ENCODE peak calls at places on chromosomes 11 and 22, in six cellular contexts. V is AG10803; S is hepatocyte; G is kidney; A is CD8-positive, alpha-beta T cell; K is Caco-2. D is an unnamed sample.

GRCh38 chr11:57905439-57905838 is 118.2 kb upstream of the OR9Q1 start:
- DNase-seq in S (no peak), G (no peak), K (no peak), V (no peak), A (no peak), D (no peak)

GRCh38 chr11:19698493-19699292 is 13.9 kb upstream of the NAV2 start:
- DNase-seq in A (no peak), S (no peak), G (no peak), K (no peak), V (peak), D (no peak)

GRCh38 chr11:45383229-45383628 is 97.1 kb upstream of the SYT13 start:
- DNase-seq in A (no peak), V (peak), K (no peak), S (no peak), G (no peak), D (no peak)

GRCh38 chr11:1896468-1896867 is 4.8 kb upstream of the PRR33 start:
- DNase-seq in G (no peak), A (no peak), S (no peak), K (no peak), V (no peak), D (no peak)

GRCh38 chr22:18095101-18095805 is 15.4 kb upstream of the TUBA8 start:
- DNase-seq in S (no peak), A (no peak), G (no peak), V (no peak), K (no peak), D (no peak)

GRCh38 chr11:64129403-64129802 is 36.5 kb downstream of the MACROD1 start:
- DNase-seq in V (no peak), G (no peak), A (no peak), K (no peak), S (no peak), D (no peak)

GRCh38 chr11:68013611-68014156 is 3.6 kb downstream of the ALDH3B1 start:
- DNase-seq in A (no peak), K (no peak), V (no peak), S (no peak), G (peak), D (no peak)

GRCh38 chr11:124873980-124874379 is 8.7 kb downstream of the ROBO3 start:
- DNase-seq in K (no peak), G (no peak), A (no peak), V (no peak), S (no peak), D (no peak)

GRCh38 chr11:109130910-109131309 is 291.1 kb upstream of the C11orf87 start:
- DNase-seq in G (no peak), K (no peak), S (no peak), V (no peak), A (no peak), D (no peak)

GRCh38 chr11:101706541-101706940 is 122.7 kb upstream of the TRPC6 start:
- DNase-seq in K (no peak), V (peak), G (no peak), S (no peak), A (no peak), D (no peak)

GRCh38 chr11:45176996-45177395 is 30.6 kb downstream of the PRDM11 start:
- DNase-seq in A (no peak), S (no peak), G (no peak), K (no peak), V (no peak), D (no peak)

GRCh38 chr22:37172266-37173245 is 15.5 kb downstream of the C1QTNF6 start:
- DNase-seq in G (peak), V (no peak), K (no peak), A (no peak), S (no peak), D (peak)

GRCh38 chr22:28116261-28116673 is 197.2 kb upstream of the PITPNB start:
- DNase-seq in A (no peak), G (no peak), K (no peak), S (peak), V (peak), D (no peak)

GRCh38 chr11:122754553-122755322 is 83.6 kb upstream of the CRTAM start:
- DNase-seq in S (no peak), A (peak), V (no peak), G (no peak), K (peak), D (no peak)

GRCh38 chr11:33721291-33721840 is 14.9 kb downstream of the CD59 start:
- DNase-seq in A (no peak), G (no peak), S (no peak), V (peak), K (no peak), D (no peak)

GRCh38 chr11:77884186-77884828 is 63.4 kb downstream of the AAMDC start:
- DNase-seq in K (no peak), S (peak), G (no peak), V (peak), A (no peak), D (no peak)

GRCh38 chr22:39356464-39356863 is 6.7 kb downstream of the SYNGR1 start:
- DNase-seq in G (no peak), K (no peak), S (no peak), V (no peak), A (no peak), D (no peak)

GRCh38 chr11:34680918-34681554 is 60.1 kb downstream of the EHF start:
- DNase-seq in A (no peak), S (no peak), K (no peak), G (no peak), V (peak), D (no peak)

GRCh38 chr11:350723-351255 is 18.5 kb upstream of the B4GALNT4 start:
- DNase-seq in A (no peak), G (no peak), K (no peak), V (no peak), S (no peak), D (no peak)

GRCh38 chr11:126332221-126332711 is 23.2 kb upstream of the ST3GAL4 start:
- DNase-seq in G (peak), S (no peak), K (no peak), V (peak), A (no peak), D (no peak)

DNA sequence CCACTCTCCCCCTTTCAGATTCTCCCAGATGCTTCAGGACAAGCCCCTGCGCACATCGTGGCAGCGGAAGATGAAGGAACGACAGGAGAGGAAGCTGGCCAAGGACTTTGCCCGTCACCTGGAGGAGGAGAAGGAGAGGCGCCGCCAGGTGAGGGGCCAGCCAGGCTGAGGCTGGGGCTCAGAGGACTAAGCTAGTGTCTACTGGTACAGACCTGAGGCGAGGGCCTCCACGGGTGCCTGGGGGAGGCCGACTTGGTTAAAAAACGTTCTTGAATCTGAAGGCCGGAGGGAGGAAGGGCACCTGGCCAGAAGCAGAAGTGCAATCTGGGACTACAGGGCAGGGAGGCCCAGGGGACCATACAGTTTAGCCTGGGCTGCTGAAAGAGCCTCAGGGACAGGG is 6.0 kb downstream of the CCDC86 start:
- DNase-seq in K (no peak), S (no peak), V (no peak), A (no peak), G (no peak), D (no peak)
- TF ChIP-seq CTCF in K (no peak), S (no peak), V (no peak), A (no peak), G (no peak), D (no peak)

DNA sequence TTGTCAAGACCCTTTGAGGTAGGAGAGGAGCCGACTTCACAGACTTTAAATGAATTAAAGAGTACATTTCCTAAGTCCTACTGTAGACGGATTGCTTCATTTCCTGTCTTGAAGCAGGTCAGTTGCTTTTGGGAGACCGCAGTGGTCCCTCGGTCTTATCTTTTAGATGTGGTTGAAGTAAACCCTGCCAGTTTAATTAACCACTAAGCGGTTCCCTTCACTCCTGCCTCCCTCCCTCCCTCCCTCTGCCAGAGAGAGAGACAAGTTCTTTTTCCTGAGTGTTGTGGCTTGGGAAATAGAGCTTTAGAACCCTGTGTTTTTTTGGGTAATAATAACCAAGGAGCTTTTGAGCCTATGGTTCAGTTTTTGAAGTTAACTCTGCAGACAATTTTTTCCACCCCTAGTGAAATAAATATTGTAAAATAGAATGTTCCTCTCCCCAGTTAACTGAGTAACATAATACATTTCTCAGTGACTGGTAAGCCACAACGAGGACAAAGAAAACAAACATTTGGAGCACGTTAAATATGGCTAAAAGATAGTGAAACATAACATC is 147.5 kb downstream of the LDLRAD3 start:
- DNase-seq in K (no peak), G (no peak), V (no peak), A (no peak), S (no peak), D (no peak)
- TF ChIP-seq CTCF in K (no peak), G (no peak), V (no peak), A (no peak), S (no peak), D (no peak)

GRCh38 chr11:10208045-10208674 is 85.9 kb downstream of the SBF2 start:
- DNase-seq in K (peak), S (peak), V (peak), G (no peak), A (no peak), D (no peak)
- TF ChIP-seq CTCF in K (peak), S (peak), V (peak), G (peak), A (peak), D (peak)

GRCh38 chr11:69752890-69753289 is 22.3 kb downstream of the FGF4 start:
- DNase-seq in G (no peak), V (no peak), K (no peak), A (no peak), S (no peak), D (no peak)
- TF ChIP-seq CTCF in G (no peak), V (no peak), K (no peak), A (no peak), S (no peak), D (no peak)

GRCh38 chr11:73907191-73907590 is 30.4 kb downstream of the PAAF1 start:
- DNase-seq in A (no peak), S (no peak), G (no peak), V (peak), K (peak), D (no peak)
- TF ChIP-seq CTCF in A (no peak), S (no peak), G (no peak), V (peak), K (peak), D (no peak)

GRCh38 chr22:45235851-45236342 is 4.8 kb downstream of the KIAA0930 start:
- DNase-seq in V (no peak), A (no peak), G (no peak), K (no peak), S (no peak), D (peak)
- TF ChIP-seq CTCF in V (no peak), A (no peak), G (no peak), K (no peak), S (no peak), D (no peak)

DNA sequence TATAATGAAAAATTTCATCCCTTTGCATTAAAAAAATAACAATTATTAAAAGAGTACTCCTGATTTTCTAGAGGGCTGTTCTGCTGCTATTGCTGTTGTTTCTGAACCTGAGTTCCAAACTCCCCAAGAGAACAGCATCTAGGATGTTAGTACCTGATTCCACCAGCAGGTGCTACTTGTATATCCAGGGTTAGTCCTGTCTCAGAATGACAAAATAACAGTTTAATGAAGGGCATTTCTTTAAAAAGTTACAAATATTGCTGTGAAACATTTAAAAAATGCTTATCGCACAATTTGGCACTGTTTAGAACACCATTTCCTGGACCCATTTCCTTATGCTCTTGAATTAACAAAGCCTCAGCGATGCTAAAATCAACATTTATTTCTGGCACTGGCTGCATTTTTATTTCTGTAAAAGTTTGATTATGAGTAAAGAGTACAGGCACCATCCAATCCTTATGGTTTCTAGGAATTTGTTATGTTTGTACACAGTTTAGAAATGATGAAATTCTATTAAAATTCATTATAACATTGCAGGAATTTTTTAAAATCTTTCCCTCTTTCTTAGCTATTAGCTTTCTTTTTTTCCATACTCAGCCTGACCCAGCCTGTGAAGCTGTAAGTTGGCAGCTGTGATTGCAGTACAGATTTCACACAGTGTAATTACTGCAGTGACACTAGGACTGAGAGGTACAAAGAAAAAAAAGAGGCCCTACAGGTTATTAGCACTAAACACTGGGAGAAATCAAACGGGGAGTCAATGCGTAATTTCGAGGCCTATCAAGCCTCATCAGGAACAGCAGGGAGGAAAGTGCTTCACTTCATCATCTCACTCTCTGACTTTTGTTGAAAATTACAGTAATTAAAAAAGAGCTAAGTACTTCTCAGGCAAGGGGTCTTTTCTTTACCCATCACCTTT is 208.8 kb downstream of the DCDC1 start:
- DNase-seq in G (no peak), S (no peak), K (no peak), V (no peak), A (no peak), D (no peak)
- TF ChIP-seq CTCF in G (peak), S (no peak), K (peak), V (peak), A (no peak), D (no peak)

DNA sequence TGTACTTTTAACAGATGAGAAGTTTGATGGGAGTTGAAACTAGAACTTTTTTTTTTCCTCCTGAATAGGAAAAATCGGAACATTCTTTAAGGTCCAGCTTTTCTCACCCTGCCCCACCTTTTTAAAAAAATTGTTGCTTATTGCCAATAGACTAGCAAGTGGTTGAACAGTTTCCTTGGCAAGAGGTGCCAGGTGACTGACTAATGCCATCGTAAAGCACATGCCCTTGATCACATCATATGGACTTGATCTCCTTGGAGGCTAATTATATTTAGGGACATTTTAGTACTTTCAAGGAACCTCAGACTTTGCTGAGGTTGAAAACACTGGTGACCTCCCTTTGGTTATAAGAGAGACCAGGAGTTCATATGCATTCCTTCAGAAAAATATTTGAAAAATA is 57.6 kb downstream of the MTMR3 start:
- DNase-seq in V (no peak), K (no peak), G (no peak), S (no peak), A (no peak), D (no peak)
- TF ChIP-seq CTCF in V (no peak), K (no peak), G (no peak), S (no peak), A (no peak), D (no peak)

DNA sequence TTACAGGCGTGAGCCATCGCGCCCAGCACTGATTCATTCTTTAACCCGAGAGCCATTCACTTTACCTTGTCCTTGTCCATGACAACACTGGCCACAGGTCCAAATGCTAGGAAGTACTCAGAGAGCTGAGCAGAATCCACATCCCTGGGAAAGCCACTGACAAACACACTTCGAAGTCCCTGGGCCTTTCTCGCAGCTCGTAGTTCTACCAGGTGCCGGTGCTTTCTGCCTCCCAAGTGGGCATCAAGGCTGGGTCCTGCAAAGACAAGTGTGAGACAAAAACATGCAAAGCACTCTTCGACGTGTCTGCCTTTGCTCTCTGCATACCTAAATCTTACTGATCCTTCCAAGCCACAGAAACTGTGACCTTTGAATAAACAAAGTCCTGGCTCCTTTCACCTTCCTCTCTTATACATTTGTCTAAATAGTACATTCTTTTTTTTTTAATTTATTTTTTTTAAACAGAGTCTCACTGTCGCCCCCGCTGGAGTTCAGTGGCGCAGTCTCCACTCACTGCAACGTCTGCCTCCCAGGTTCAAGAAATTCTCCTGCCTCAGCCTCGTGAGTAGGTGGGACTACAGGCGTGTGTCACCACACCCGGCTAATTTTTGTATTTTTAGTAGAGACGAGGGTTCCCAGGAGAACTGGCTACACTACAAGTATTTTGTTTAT is 2.2 kb downstream of the TUT1 start:
- DNase-seq in S (no peak), A (no peak), V (no peak), K (peak), G (peak), D (no peak)
- TF ChIP-seq CTCF in S (peak), A (no peak), V (no peak), K (peak), G (no peak), D (no peak)

DNA sequence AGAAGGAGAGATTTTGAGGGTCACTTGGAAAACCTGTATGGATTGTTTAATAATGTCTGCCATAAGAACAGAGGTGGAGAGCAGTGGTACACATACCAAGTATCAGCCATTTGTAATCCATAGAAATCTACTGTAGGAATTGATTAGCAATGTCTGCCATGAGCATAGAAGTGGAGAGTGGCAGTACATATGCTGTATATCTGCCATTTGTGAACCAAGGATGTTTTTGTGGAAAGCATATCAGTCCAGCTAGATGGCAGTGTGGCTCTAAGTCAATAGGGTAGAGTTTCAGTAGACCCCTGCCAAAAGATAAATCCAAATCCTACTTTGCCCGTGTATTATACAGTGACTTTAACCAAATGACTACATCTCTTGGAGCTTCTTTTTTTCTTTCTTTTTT is 82.9 kb upstream of the SEZ6L start:
- DNase-seq in V (no peak), G (no peak), K (no peak), A (no peak), S (no peak), D (no peak)
- TF ChIP-seq CTCF in V (no peak), G (no peak), K (no peak), A (no peak), S (peak), D (no peak)

D was measured in activated B cell treated with CpG ODN at 0.5 μM for 24 hours.